ENCODE peak calls at places on chromosomes 1 and 21, in ten cellular contexts. Z, I, P, M, F, X, C, T, K and U are unnamed samples.

GRCh38 chr1:178004926-178005391 is 35.1 kb upstream of the SEC16B start:
- DNase-seq in Z (no peak), I (no peak), P (no peak), M (no peak), F (no peak), X (no peak), C (no peak), T (no peak), K (no peak), U (no peak)

GRCh38 chr1:51336711-51337110 is 6.3 kb upstream of the TTC39A start:
- DNase-seq in Z (no peak), I (no peak), P (no peak), M (no peak), F (no peak), X (no peak), C (no peak), T (no peak), K (peak; percentile 4), U (no peak)

GRCh38 chr1:203117611-203118575 is 9.6 kb upstream of the ADORA1 start:
- DNase-seq in Z (peak; percentile 74), I (peak; percentile 39), P (peak; percentile 60), M (peak; percentile 21), F (no peak), X (peak; percentile 80), C (no peak), T (peak; percentile 52), K (peak; percentile 72), U (peak; percentile 63)

GRCh38 chr1:174626031-174627020 is 178.6 kb downstream of the GPR52 start:
- DNase-seq in Z (no peak), I (no peak), P (no peak), M (no peak), F (peak; percentile 42), X (no peak), C (no peak), T (no peak), K (no peak), U (no peak)

GRCh38 chr1:162626733-162627132 is 5.5 kb upstream of the DDR2 start:
- DNase-seq in Z (no peak), I (peak; percentile 80), P (no peak), M (no peak), F (no peak), X (no peak), C (no peak), T (no peak), K (no peak), U (no peak)

GRCh38 chr1:152543808-152544207 is 22.8 kb downstream of the LCE3E start:
- DNase-seq in Z (no peak), I (no peak), P (no peak), M (no peak), F (no peak), X (no peak), C (no peak), T (no peak), K (no peak), U (no peak)

GRCh38 chr1:151739590-151740355 is 18.5 kb downstream of the RIIAD1 start:
- DNase-seq in Z (no peak), I (no peak), P (peak; percentile 83), M (no peak), F (no peak), X (no peak), C (no peak), T (no peak), K (peak; percentile 60), U (no peak)

GRCh38 chr1:14968251-14968812 is 185.2 kb upstream of the TMEM51 start:
- DNase-seq in Z (peak; percentile 85), I (no peak), P (peak; percentile 75), M (no peak), F (peak; percentile 59), X (peak; percentile 62), C (peak; percentile 81), T (no peak), K (no peak), U (no peak)

GRCh38 chr1:107220036-107220435 is 79.2 kb downstream of the NTNG1 start:
- DNase-seq in Z (no peak), I (no peak), P (no peak), M (no peak), F (no peak), X (no peak), C (no peak), T (no peak), K (no peak), U (no peak)

GRCh38 chr1:202968895-202969295 is 1.8 kb upstream of the CYB5R1 start:
- DNase-seq in Z (peak; percentile 47), I (peak; percentile 85), P (peak; percentile 33), M (no peak), F (no peak), X (peak; percentile 37), C (no peak), T (no peak), K (peak; percentile 50), U (peak; percentile 56)

GRCh38 chr21:17828223-17828622 is 9.1 kb upstream of the C21orf91 start:
- DNase-seq in Z (no peak), I (no peak), P (no peak), M (no peak), F (no peak), X (no peak), C (no peak), T (no peak), K (no peak), U (no peak)

GRCh38 chr1:4977701-4978100 is 323.3 kb downstream of the AJAP1 start:
- DNase-seq in Z (no peak), I (no peak), P (no peak), M (no peak), F (no peak), X (no peak), C (no peak), T (peak; percentile 88), K (no peak), U (no peak)

GRCh38 chr21:17560377-17560776 is 47.5 kb downstream of the CXADR start:
- DNase-seq in Z (no peak), I (no peak), P (no peak), M (no peak), F (no peak), X (no peak), C (no peak), T (no peak), K (no peak), U (no peak)

GRCh38 chr1:209993061-209993830 is 55.2 kb downstream of the SYT14 start:
- DNase-seq in Z (no peak), I (no peak), P (no peak), M (no peak), F (peak; percentile 36), X (no peak), C (no peak), T (no peak), K (no peak), U (no peak)

GRCh38 chr1:167800241-167800640 is 78.5 kb downstream of the MPZL1 start:
- DNase-seq in Z (no peak), I (no peak), P (no peak), M (no peak), F (no peak), X (no peak), C (no peak), T (no peak), K (no peak), U (no peak)

GRCh38 chr1:202860744-202861419 is 28.1 kb downstream of the RABIF start:
- DNase-seq in Z (peak; percentile 51), I (no peak), P (peak; percentile 76), M (no peak), F (no peak), X (peak; percentile 32), C (no peak), T (peak; percentile 20), K (peak; percentile 77), U (peak; percentile 73)

GRCh38 chr21:42747746-42748351 is 94.4 kb downstream of the PDE9A start:
- DNase-seq in Z (no peak), I (no peak), P (no peak), M (no peak), F (no peak), X (no peak), C (no peak), T (no peak), K (no peak), U (no peak)

DNA sequence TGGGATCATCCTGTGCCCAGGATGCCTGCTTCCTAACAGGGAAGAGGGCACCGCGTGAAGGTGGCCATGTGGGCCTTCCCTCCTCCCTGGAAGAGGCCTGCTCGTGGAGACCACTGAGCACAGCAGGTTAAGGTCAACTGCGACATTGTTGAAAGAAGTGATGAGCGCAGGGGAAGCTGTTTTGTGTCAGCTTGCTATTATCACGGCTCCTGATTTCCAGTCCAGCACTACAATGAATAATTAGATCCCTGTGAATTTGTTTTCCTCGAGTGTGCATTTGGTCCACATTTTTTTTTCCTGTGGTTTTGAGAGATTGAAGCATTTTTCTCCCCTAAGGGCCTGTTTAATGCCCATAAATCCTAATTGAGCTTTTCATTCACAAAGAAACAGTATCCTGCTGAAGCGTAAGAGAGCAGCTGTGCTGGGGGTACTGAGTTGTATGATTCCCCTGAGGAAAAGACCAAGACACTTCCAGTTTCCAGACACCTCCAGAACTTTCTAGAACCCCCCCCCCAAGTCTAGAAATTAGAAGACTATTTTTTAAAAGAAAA is 204.9 kb downstream of the KCNJ6 start:
- DNase-seq in Z (no peak), I (no peak), P (no peak), M (no peak), F (no peak), X (no peak), C (no peak), T (no peak), K (no peak), U (no peak)
- H3K4me3 ChIP-seq in Z (no peak overlapping the region), I (no peak overlapping the region), P (no peak overlapping the region), M (no peak overlapping the region), F (no peak overlapping the region), X (no peak overlapping the region), C (no peak overlapping the region), T (no peak overlapping the region), K (no peak overlapping the region), U (no peak overlapping the region)

GRCh38 chr1:56833088-56833487 is 13.9 kb upstream of the FYB2 start:
- DNase-seq in Z (no peak), I (no peak), P (no peak), M (no peak), F (no peak), X (no peak), C (no peak), T (no peak), K (no peak), U (no peak)
- TF ChIP-seq CTCF in Z (no peak), I (no peak), P (no peak), M (no peak), F (no peak), X (no peak), C (no peak), T (no peak), K (no peak), U (no peak)

DNA sequence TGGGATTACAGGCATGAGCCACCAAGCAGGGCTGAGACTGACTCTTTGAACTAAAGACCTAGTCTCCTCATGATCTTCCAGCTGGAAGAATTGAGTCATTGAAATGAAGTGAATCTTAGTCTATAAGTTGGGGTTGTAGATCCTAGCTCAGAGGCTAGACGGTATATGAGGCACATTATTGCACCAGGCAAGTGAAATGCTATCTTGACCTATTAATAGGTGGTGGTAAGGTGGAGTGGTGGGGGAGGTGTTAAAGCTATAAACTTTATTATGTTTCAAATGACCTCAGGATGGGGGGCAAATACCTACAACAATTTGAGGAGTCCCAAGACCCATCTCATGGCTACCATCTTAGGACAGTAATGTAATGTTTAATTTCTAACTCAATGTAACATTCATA is 36.8 kb upstream of the SLC16A1 start:
- DNase-seq in Z (no peak), I (no peak), P (no peak), M (no peak), F (no peak), X (no peak), C (no peak), T (no peak), K (no peak), U (no peak)
- H3K4me3 ChIP-seq in Z (no peak overlapping the region), I (no peak overlapping the region), P (no peak overlapping the region), M (no peak overlapping the region), F (no peak overlapping the region), X (no peak overlapping the region), C (no peak overlapping the region), T (no peak overlapping the region), K (no peak overlapping the region), U (no peak overlapping the region)

GRCh38 chr1:20533635-20534034 is 18.7 kb upstream of the FAM43B start:
- DNase-seq in Z (no peak), I (no peak), P (no peak), M (no peak), F (no peak), X (no peak), C (no peak), T (no peak), K (no peak), U (no peak)
- TF ChIP-seq CTCF in Z (no peak), I (no peak), P (no peak), M (no peak), F (no peak), X (no peak), C (no peak), T (no peak), K (no peak), U (no peak)